ENCODE peak calls at places on chromosome 1, in four cellular contexts. One of them, this sample, is unnamed.

GRCh38 chr1:52752427-52752826 is 26.2 kb downstream of the ZYG11B start:
- DNase-seq in NCI-H1092 treated with DMSO at 0.1 percent for 48 hours: no peak
- DNase-seq in cardiac muscle cell: no peak
- DNase-seq in HTR-8/SVneo: no peak
- DNase-seq in this sample: no peak

GRCh38 chr1:23019851-23020625 is 770 bp downstream of the KDM1A start:
- DNase-seq in NCI-H1092 treated with DMSO at 0.1 percent for 48 hours: peak; percentile 88
- DNase-seq in cardiac muscle cell: peak; percentile 68
- DNase-seq in HTR-8/SVneo: no peak
- DNase-seq in this sample: peak; percentile 47

GRCh38 chr1:209756608-209757445 is 974 bp downstream of the TRAF3IP3 start:
- DNase-seq in NCI-H1092 treated with DMSO at 0.1 percent for 48 hours: no peak
- DNase-seq in cardiac muscle cell: no peak
- DNase-seq in HTR-8/SVneo: no peak
- DNase-seq in this sample: no peak

GRCh38 chr1:183226963-183227362 is 40.9 kb downstream of the LAMC2 start:
- DNase-seq in NCI-H1092 treated with DMSO at 0.1 percent for 48 hours: no peak
- DNase-seq in cardiac muscle cell: no peak
- DNase-seq in HTR-8/SVneo: no peak
- DNase-seq in this sample: no peak

GRCh38 chr1:81702903-81703302 is 97.8 kb upstream of the ADGRL2 start:
- DNase-seq in NCI-H1092 treated with DMSO at 0.1 percent for 48 hours: no peak
- DNase-seq in cardiac muscle cell: no peak
- DNase-seq in HTR-8/SVneo: no peak
- DNase-seq in this sample: no peak

GRCh38 chr1:93516164-93516563 is 68.2 kb downstream of the FNBP1L start:
- DNase-seq in NCI-H1092 treated with DMSO at 0.1 percent for 48 hours: no peak
- DNase-seq in cardiac muscle cell: no peak
- DNase-seq in HTR-8/SVneo: no peak
- DNase-seq in this sample: no peak

GRCh38 chr1:166944186-166944967 is 31.0 kb downstream of the ILDR2 start:
- DNase-seq in NCI-H1092 treated with DMSO at 0.1 percent for 48 hours: no peak
- DNase-seq in cardiac muscle cell: no peak
- DNase-seq in HTR-8/SVneo: no peak
- DNase-seq in this sample: no peak

GRCh38 chr1:202710070-202711025 is at the start of gene SYT2:
- DNase-seq in NCI-H1092 treated with DMSO at 0.1 percent for 48 hours: peak; percentile 69
- DNase-seq in cardiac muscle cell: peak; percentile 79
- DNase-seq in HTR-8/SVneo: peak; percentile 48
- DNase-seq in this sample: peak; percentile 57

GRCh38 chr1:192608671-192609070 is 27.3 kb upstream of the RGS13 start:
- DNase-seq in NCI-H1092 treated with DMSO at 0.1 percent for 48 hours: no peak
- DNase-seq in cardiac muscle cell: no peak
- DNase-seq in HTR-8/SVneo: no peak
- DNase-seq in this sample: no peak

GRCh38 chr1:223670458-223671159 is 5.1 kb upstream of the CAPN8 start:
- DNase-seq in NCI-H1092 treated with DMSO at 0.1 percent for 48 hours: peak; percentile 62
- DNase-seq in cardiac muscle cell: peak; percentile 82
- DNase-seq in HTR-8/SVneo: peak; percentile 36
- DNase-seq in this sample: peak; percentile 33

GRCh38 chr1:196193891-196194559 is 414.2 kb downstream of the KCNT2 start:
- DNase-seq in NCI-H1092 treated with DMSO at 0.1 percent for 48 hours: no peak
- DNase-seq in cardiac muscle cell: no peak
- DNase-seq in HTR-8/SVneo: no peak
- DNase-seq in this sample: no peak

GRCh38 chr1:98817830-98818229 is 156.3 kb downstream of the SNX7 start:
- DNase-seq in NCI-H1092 treated with DMSO at 0.1 percent for 48 hours: no peak
- DNase-seq in cardiac muscle cell: no peak
- DNase-seq in HTR-8/SVneo: no peak
- DNase-seq in this sample: no peak

This sample was measured in cerebellar cortex.